ENCODE peak calls at places on chromosomes 4 and X, in eight cellular contexts. E, A, K, T, C, V, G and M are unnamed samples.

GRCh38 chrX:1360171-1360570 is 23.6 kb downstream of the IL3RA start:
- DNase-seq in E (no peak), A (no peak), K (no peak), T (no peak), C (no peak), V (no peak), G (no peak), M (no peak)

GRCh38 chr4:100428051-100428450 is 89.8 kb downstream of the EMCN start:
- DNase-seq in E (no peak), A (no peak), K (peak), T (peak), C (no peak), V (no peak), G (no peak), M (no peak)

GRCh38 chr4:185991750-185992149 is 77.2 kb upstream of the TLR3 start:
- DNase-seq in E (no peak), A (no peak), K (no peak), T (no peak), C (no peak), V (no peak), G (no peak), M (no peak)

GRCh38 chr4:35300996-35301774 is 943.1 kb downstream of the ARAP2 start:
- DNase-seq in E (peak), A (no peak), K (no peak), T (no peak), C (no peak), V (no peak), G (no peak), M (no peak)

GRCh38 chr4:101005659-101006058 is 341.7 kb downstream of the PPP3CA start:
- DNase-seq in E (no peak), A (no peak), K (no peak), T (no peak), C (no peak), V (no peak), G (no peak), M (no peak)

GRCh38 chr4:161554372-161554990 is 609.3 kb downstream of the FSTL5 start:
- DNase-seq in E (no peak), A (no peak), K (peak), T (peak), C (no peak), V (no peak), G (no peak), M (no peak)

GRCh38 chrX:80285131-80285773 is 135.0 kb upstream of the TENT5D start:
- DNase-seq in E (peak), A (no peak), K (peak), T (no peak), C (no peak), V (peak), G (no peak), M (no peak)

GRCh38 chr4:46649390-46649789 is 259.5 kb upstream of the GABRA2 start:
- DNase-seq in E (no peak), A (no peak), K (peak), T (no peak), C (no peak), V (no peak), G (no peak), M (no peak)

GRCh38 chr4:186839122-186840037 is 115.7 kb upstream of the FAT1 start:
- DNase-seq in E (no peak), A (no peak), K (peak), T (peak), C (peak), V (no peak), G (no peak), M (no peak)